ENCODE peak calls at places on chromosomes 11 and 22, in five cellular contexts. B is AG04450, A is uterus, W is AG04449, O is adrenal gland. G is an unnamed sample.

GRCh38 chr11:105553015-105553414 is 56.9 kb upstream of the GRIA4 start:
- DNase-seq in B (peak; percentile 3), A (no peak), W (no peak), O (no peak), G (no peak)

GRCh38 chr11:26490546-26490945 is 81.5 kb downstream of the MUC15 start:
- DNase-seq in B (no peak), A (no peak), W (no peak), O (no peak), G (no peak)

GRCh38 chr11:78291754-78292108 is 103.0 kb downstream of the USP35 start:
- DNase-seq in B (no peak), A (no peak), W (no peak), O (no peak), G (no peak)

GRCh38 chr11:17921620-17922473 is 91.0 kb downstream of the SERGEF start:
- DNase-seq in B (no peak), A (no peak), W (no peak), O (peak; percentile 71), G (no peak)

GRCh38 chr11:64546600-64546999 is 44.4 kb upstream of the SLC22A12 start:
- DNase-seq in B (no peak), A (no peak), W (no peak), O (peak; percentile 50), G (no peak)

GRCh38 chr11:78855146-78855545 is 280.5 kb upstream of the NARS2 start:
- DNase-seq in B (no peak), A (no peak), W (no peak), O (no peak), G (no peak)

GRCh38 chr22:42747701-42748513 is 27.2 kb upstream of the A4GALT start:
- DNase-seq in B (no peak), A (no peak), W (no peak), O (no peak), G (no peak)

GRCh38 chr22:50189184-50189848 is 3.6 kb downstream of the TRABD start:
- DNase-seq in B (no peak), A (no peak), W (no peak), O (peak; percentile 74), G (peak; percentile 2)

GRCh38 chr22:39092111-39092867 is 4.8 kb upstream of the APOBEC3H start:
- DNase-seq in B (no peak), A (no peak), W (no peak), O (no peak), G (no peak)

GRCh38 chr11:64750361-64751054 is 6.6 kb upstream of the RASGRP2 start:
- DNase-seq in B (no peak), A (no peak), W (no peak), O (no peak), G (no peak)

GRCh38 chr11:28799316-28799715 is 691.1 kb downstream of the METTL15 start:
- DNase-seq in B (no peak), A (no peak), W (no peak), O (no peak), G (no peak)

GRCh38 chr11:9701799-9702198 is 37.9 kb downstream of the SWAP70 start:
- DNase-seq in B (no peak), A (no peak), W (no peak), O (no peak), G (no peak)

GRCh38 chr11:64036081-64037026 is 623 bp downstream of the FLRT1 start:
- DNase-seq in B (no peak), A (peak; percentile 51), W (no peak), O (peak; percentile 30), G (peak; percentile 50)

GRCh38 chr11:116798368-116798767 is 6.7 kb upstream of the APOA5 start:
- DNase-seq in B (no peak), A (no peak), W (no peak), O (no peak), G (no peak)

GRCh38 chr11:86991341-86991740 is 36.1 kb upstream of the FZD4 start:
- DNase-seq in B (no peak), A (no peak), W (no peak), O (no peak), G (no peak)

GRCh38 chr11:99739464-99740089 is 718.8 kb downstream of the CNTN5 start:
- DNase-seq in B (peak; percentile 3), A (no peak), W (no peak), O (peak; percentile 16), G (peak; percentile 36)

GRCh38 chr22:29171721-29172120 is 34.0 kb upstream of the EMID1 start:
- DNase-seq in B (no peak), A (no peak), W (no peak), O (no peak), G (no peak)

GRCh38 chr11:79440451-79441158 is at the start of gene TENM4:
- DNase-seq in B (peak; percentile 77), A (peak; percentile 72), W (peak; percentile 40), O (peak; percentile 80), G (peak; percentile 78)

GRCh38 chr11:97610000-97610399 is 1220.2 kb downstream of the JRKL start:
- DNase-seq in B (no peak), A (no peak), W (no peak), O (no peak), G (no peak)

GRCh38 chr22:22082960-22083359 is 100.4 kb upstream of the TOP3B start:
- DNase-seq in B (no peak), A (no peak), W (no peak), O (no peak), G (no peak)

GRCh38 chr11:119350302-119350701 is 3.8 kb upstream of the MFRP start:
- DNase-seq in B (no peak), A (no peak), W (no peak), O (no peak), G (no peak)

GRCh38 chr11:92886243-92886905 is 83.1 kb upstream of the MTNR1B start:
- DNase-seq in B (peak; percentile 11), A (peak; percentile 24), W (peak; percentile 16), O (peak; percentile 43), G (peak; percentile 57)

DNA sequence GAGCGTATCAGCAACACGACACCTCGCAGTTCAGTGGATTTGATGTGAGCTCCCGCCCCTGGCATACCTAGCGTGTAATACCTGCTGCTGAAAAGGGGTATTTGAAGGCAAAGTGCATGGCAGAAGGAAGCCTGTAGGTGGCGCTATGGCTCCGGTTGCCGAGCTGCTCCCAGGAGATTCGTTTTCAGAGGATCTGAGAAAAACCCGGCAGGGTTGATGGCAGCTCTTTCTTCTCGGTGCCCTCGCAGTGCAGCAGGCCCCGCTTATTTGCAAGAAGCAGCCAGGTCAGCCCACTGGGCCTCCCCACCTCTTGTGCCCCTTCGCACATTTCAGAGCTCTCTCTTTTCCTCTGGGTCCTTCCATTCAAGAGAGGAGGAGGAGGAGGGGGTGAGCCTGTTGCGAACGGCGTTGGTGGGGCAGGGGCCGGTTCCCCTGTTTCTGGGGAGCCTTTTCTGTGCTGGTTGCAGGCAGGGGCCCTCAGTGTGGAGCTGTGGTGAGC is 85.2 kb upstream of the SYT13 start:
- DNase-seq in B (peak; percentile 7), A (peak; percentile 27), W (no peak), O (peak; percentile 72), G (peak; percentile 90)
- TF ChIP-seq CTCF in B (peak; percentile 88), A (peak; percentile 75), W (peak; percentile 93), O (peak; percentile 91), G (peak; percentile 97)

DNA sequence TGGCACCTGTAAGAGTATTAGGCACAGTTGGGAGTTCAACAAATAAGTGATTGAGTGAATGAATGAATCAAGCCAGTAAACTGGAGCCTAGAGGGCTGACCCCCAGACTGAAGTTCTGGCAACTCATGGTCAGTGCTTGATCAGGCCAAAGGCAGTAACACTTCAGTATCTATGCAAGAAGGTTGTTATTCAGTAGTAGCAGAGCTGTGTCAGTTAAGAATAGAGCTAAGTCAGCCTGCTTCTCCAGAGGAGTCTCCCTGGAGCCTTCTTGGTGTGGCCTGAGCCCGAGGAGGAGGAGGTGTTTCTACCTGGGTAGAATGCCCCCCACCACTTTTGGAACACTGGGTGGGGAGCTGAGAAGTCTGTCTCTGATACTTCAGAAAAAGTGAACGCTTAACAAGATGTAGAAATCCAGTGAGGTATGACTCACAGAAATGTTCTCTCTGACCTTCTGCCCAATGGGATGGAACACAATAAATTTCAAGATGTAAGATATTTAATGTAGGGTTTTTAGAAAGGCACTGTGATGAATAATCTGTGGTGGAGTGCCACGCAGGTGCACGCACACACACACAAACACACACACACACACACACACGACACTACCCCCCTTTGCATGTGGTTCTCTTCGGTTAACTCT is 219.9 kb downstream of the HIPK3 start:
- DNase-seq in B (no peak), A (no peak), W (no peak), O (no peak), G (no peak)
- TF ChIP-seq CTCF in B (no peak), A (no peak), W (no peak), O (no peak), G (no peak)

GRCh38 chr22:41684194-41684593 is 4.5 kb downstream of the SNU13 start:
- DNase-seq in B (no peak), A (no peak), W (no peak), O (no peak), G (no peak)

GRCh38 chr22:41683616-41684015 is 5.1 kb downstream of the SNU13 start:
- DNase-seq in B (no peak), A (no peak), W (no peak), O (no peak), G (no peak)

GRCh38 chr22:41687901-41688364 is 734 bp downstream of the SNU13 start:
- DNase-seq in B (no peak), A (no peak), W (no peak), O (peak; percentile 55), G (peak; percentile 42)

GRCh38 chr22:41690476-41690875 is 1.8 kb upstream of the SNU13 start:
- DNase-seq in B (no peak), A (no peak), W (no peak), O (no peak), G (no peak)

DNA sequence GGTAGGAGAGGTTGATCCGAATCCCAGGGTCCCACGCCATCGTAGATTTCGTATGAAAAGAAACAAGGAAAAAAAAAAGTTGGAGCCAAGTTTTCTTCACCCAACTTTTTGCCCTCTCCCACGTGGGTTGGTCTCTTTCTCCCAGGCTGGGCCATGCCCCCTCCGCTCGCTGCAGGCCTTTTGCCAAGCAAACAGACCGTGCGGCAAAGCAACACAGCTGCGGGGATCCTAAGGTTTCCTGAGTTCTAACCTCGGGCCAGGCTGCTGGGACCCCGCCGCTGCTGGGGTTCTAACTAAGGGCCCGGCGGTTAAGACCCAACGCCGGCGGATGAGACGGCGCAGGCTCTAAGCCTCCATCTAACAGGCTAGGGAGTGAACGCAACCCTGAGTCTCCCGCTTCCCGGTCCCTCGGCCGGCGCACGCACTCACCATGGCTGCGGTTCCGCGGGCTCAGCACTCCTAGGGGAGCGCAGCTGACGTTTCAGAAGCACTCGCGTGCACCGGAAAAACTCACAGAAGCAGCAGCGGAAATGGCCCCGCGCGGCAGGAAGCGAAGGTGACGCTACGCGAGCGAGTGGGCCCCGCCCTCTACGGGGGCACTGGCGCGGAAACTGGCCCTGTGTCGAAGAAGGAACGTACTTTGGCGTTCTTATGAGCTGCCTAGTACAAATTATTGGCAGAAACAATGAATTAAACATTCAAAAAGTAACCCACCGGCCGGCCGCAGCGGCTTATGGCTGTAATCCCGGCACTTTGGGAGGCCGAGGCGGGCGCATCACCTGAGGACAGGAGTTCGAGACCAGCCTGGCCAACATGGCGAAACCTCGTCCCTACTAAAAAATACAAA is at the start of gene SNU13:
- DNase-seq in B (peak; percentile 73), A (peak; percentile 90), W (peak; percentile 33), O (peak; percentile 94), G (peak; percentile 90)
- TF ChIP-seq CTCF in B (no peak), A (peak; percentile 39), W (no peak), O (no peak), G (no peak)

GRCh38 chr22:25704701-25705100 is 37.3 kb upstream of the MYO18B start:
- DNase-seq in B (no peak), A (no peak), W (no peak), O (no peak), G (no peak)

GRCh38 chr22:25700996-25701815 is 40.8 kb upstream of the MYO18B start:
- DNase-seq in B (no peak), A (no peak), W (no peak), O (no peak), G (no peak)

GRCh38 chr22:25698986-25699385 is 43.0 kb upstream of the MYO18B start:
- DNase-seq in B (no peak), A (no peak), W (no peak), O (no peak), G (no peak)

GRCh38 chr22:25702571-25703167 is 39.3 kb upstream of the MYO18B start:
- DNase-seq in B (no peak), A (no peak), W (no peak), O (no peak), G (no peak)

GRCh38 chr22:25702046-25702445 is 39.9 kb upstream of the MYO18B start:
- DNase-seq in B (no peak), A (no peak), W (no peak), O (no peak), G (no peak)
- TF ChIP-seq CTCF in B (peak; percentile 37), A (peak; percentile 55), W (peak; percentile 10), O (peak; percentile 64), G (no peak)